ENCODE peak calls at places on chromosomes 7 and 10, in five cellular contexts. S is naive thymus-derived CD4-positive, alpha-beta T cell; M is upper lobe of right lung; D is ovary; F is lung. W is an unnamed sample.

GRCh38 chr7:106167439-106168136 is 55.5 kb upstream of the SYPL1 start:
- DNase-seq in S (no peak), M (no peak), D (no peak), F (no peak), W (no peak)

GRCh38 chr7:111763221-111763791 is 201.0 kb upstream of the IMMP2L start:
- DNase-seq in S (no peak), M (no peak), D (no peak), F (no peak), W (no peak)

GRCh38 chr10:11176746-11177145 is 159.1 kb downstream of the CELF2 start:
- DNase-seq in S (peak; percentile 57), M (no peak), D (no peak), F (no peak), W (no peak)

GRCh38 chr7:133688483-133689239 is 435.8 kb downstream of the EXOC4 start:
- DNase-seq in S (no peak), M (no peak), D (no peak), F (no peak), W (no peak)

GRCh38 chr7:120949393-120949799 is 1.2 kb upstream of the ING3 start:
- DNase-seq in S (no peak), M (no peak), D (no peak), F (no peak), W (no peak)

GRCh38 chr10:33227489-33227888 is 107.0 kb downstream of the NRP1 start:
- DNase-seq in S (no peak), M (no peak), D (no peak), F (no peak), W (no peak)

GRCh38 chr7:123460616-123461015 is 73.8 kb downstream of the IQUB start:
- DNase-seq in S (no peak), M (no peak), D (no peak), F (no peak), W (no peak)

GRCh38 chr10:123462760-123463159 is 203.4 kb upstream of the GPR26 start:
- DNase-seq in S (no peak), M (no peak), D (no peak), F (no peak), W (no peak)

GRCh38 chr7:13872751-13873150 is 116.7 kb downstream of the ETV1 start:
- DNase-seq in S (no peak), M (no peak), D (no peak), F (no peak), W (no peak)

GRCh38 chr7:108135446-108136190 is 5.5 kb upstream of the LAMB4 start:
- DNase-seq in S (peak; percentile 31), M (no peak), D (no peak), F (no peak), W (no peak)

GRCh38 chr7:82183633-82184032 is 259.9 kb downstream of the CACNA2D1 start:
- DNase-seq in S (no peak), M (no peak), D (no peak), F (no peak), W (no peak)

GRCh38 chr10:117165557-117166419 is 27.7 kb upstream of the VAX1 start:
- DNase-seq in S (no peak), M (peak; percentile 75), D (peak; percentile 51), F (peak; percentile 41), W (peak; percentile 47)

GRCh38 chr7:12865593-12865992 is 178.2 kb downstream of the ARL4A start:
- DNase-seq in S (no peak), M (no peak), D (no peak), F (no peak), W (no peak)

GRCh38 chr7:15891151-15891842 is 204.8 kb upstream of the MEOX2 start:
- DNase-seq in S (no peak), M (no peak), D (no peak), F (no peak), W (no peak)

DNA sequence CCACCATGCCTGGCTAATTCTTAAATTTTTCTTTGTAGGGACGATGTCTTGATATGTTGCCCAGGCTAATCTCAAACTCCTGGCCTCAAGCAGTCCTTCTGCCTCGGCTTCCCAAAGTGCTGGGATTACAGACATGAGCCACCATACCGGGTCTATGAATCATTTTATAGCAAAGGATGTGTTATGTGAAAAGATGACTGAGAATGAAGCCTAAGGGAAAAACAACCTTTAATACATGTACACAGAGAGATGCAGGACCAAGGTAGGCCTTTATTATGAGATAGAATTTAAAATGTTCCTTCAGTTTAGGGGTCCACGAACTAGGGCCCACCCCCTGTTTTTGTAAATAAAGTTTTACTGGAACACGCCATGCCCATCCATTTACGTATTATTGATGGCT is 41.0 kb downstream of the UBE2H start:
- DNase-seq in S (no peak), M (no peak), D (no peak), F (no peak), W (no peak)
- H3K4me1 ChIP-seq in S (peaks cover 34% of the 10 kb centered on the region), M (peaks cover 24% of the 10 kb centered on the region), D (peaks cover 12% of the 10 kb centered on the region), F (peaks cover 8% of the 10 kb centered on the region), W (peaks cover 21% of the 10 kb centered on the region)

GRCh38 chr7:138750473-138750872 is 47.3 kb upstream of the TMEM213 start:
- DNase-seq in S (no peak), M (no peak), D (no peak), F (no peak), W (no peak)

GRCh38 chr7:138753611-138754010 is 44.2 kb upstream of the TMEM213 start:
- DNase-seq in S (no peak), M (no peak), D (no peak), F (no peak), W (no peak)

GRCh38 chr7:138750926-138751464 is 46.8 kb upstream of the TMEM213 start:
- DNase-seq in S (no peak), M (no peak), D (no peak), F (no peak), W (no peak)

GRCh38 chr7:138755331-138755747 is 42.5 kb upstream of the TMEM213 start:
- DNase-seq in S (no peak), M (no peak), D (no peak), F (no peak), W (no peak)

GRCh38 chr7:138752568-138753518 is 45.0 kb upstream of the TMEM213 start:
- DNase-seq in S (peak; percentile 98), M (no peak), D (no peak), F (no peak), W (no peak)
- H3K4me3 ChIP-seq in S (no peak overlapping the region), M (no peak overlapping the region), D (no peak overlapping the region), F (no peak overlapping the region), W (no peak overlapping the region)

GRCh38 chr7:43660141-43660540 is 69.2 kb downstream of the COA1 start:
- DNase-seq in S (no peak), M (no peak), D (no peak), F (no peak), W (no peak)
- H3K4me1 ChIP-seq in S (peaks cover 23% of the 10 kb centered on the region), M (peaks cover 6% of the 10 kb centered on the region), D (peaks cover 11% of the 10 kb centered on the region), F (peaks cover 2% of the 10 kb centered on the region), W (peaks cover 26% of the 10 kb centered on the region)

GRCh38 chr10:87507879-87508278 is 3.2 kb downstream of the MINPP1 start:
- DNase-seq in S (no peak), M (no peak), D (no peak), F (no peak), W (no peak)
- H3K4me3 ChIP-seq in S (no peak overlapping the region), M (no peak overlapping the region), D (no peak overlapping the region), F (no peak overlapping the region), W (no peak overlapping the region)

DNA sequence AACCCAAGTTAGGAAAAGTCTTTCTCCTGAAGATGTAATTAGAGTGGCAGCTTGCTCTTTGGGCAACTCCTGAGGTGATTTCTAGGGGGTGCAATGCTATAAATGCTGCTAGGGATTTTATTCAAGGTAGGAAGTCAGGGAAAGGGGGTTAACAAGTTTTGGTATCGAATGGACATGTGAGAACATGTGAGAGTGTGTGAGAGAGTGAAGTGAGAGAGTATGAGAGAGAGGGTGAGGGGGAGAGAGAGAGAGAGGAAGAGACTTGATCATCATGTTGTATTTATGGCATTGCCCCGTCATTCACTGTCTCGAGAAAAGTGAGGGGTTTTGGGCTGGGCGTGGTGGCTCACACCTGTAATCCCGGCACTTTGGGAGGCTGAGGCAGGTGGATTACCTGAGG is 50.9 kb downstream of the MCU start:
- DNase-seq in S (no peak), M (no peak), D (no peak), F (no peak), W (no peak)
- H3K4me1 ChIP-seq in S (no peaks in the 10 kb centered on the region), M (peaks cover 31% of the 10 kb centered on the region), D (peaks cover 9% of the 10 kb centered on the region), F (peaks cover 2% of the 10 kb centered on the region), W (no peaks in the 10 kb centered on the region)

DNA sequence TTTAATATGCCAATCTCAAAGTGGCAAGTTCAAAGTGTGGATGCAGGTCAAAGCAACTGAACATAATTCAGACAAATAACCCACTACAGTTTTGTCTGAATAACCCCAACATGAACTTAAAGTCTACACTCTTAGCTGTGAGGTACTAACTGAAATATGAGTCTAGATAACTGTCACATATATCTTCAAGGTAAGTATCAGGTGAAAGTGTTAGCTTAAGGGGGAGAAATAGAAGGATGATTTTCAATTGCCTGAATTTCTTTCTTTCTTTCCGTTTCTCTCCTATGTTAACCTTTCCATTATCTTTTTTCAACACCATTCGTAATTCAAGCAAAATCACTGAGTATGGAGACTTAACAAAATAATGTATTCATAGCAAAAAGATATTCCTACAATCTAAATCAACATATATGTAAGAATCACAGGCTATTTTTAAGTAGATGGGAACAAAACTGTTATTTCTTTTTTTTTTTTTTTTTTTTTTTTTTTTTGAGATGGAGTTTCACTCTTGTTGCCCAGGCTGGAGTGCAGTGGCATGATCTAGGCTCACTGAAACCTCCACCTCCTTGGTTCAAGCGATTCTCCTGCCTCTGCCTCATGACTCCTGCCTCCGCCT is 27.1 kb upstream of the JMJD1C start:
- DNase-seq in S (no peak), M (no peak), D (no peak), F (no peak), W (no peak)
- H3K4me3 ChIP-seq in S (no peak overlapping the region), M (no peak overlapping the region), D (no peak overlapping the region), F (no peak overlapping the region), W (no peak overlapping the region)

GRCh38 chr7:23013715-23014649 is at the start of gene HYCC1:
- DNase-seq in S (peak; percentile 100), M (peak; percentile 99), D (peak; percentile 98), F (peak; percentile 99), W (peak; percentile 99)
- H3K4me1 ChIP-seq in S (peaks cover 5% of the 10 kb centered on the region), M (peaks cover 28% of the 10 kb centered on the region), D (peaks cover 1% of the 10 kb centered on the region), F (peaks cover 2% of the 10 kb centered on the region), W (peaks cover 35% of the 10 kb centered on the region)

GRCh38 chr7:159215053-159215452 is 70.4 kb upstream of the VIPR2 start:
- DNase-seq in S (no peak), M (no peak), D (no peak), F (no peak), W (no peak)

GRCh38 chr7:159212226-159212625 is 67.6 kb upstream of the VIPR2 start:
- DNase-seq in S (no peak), M (no peak), D (no peak), F (no peak), W (no peak)

GRCh38 chr7:159209429-159209828 is 64.8 kb upstream of the VIPR2 start:
- DNase-seq in S (peak; percentile 35), M (no peak), D (no peak), F (no peak), W (no peak)

GRCh38 chr7:159213253-159213652 is 68.6 kb upstream of the VIPR2 start:
- DNase-seq in S (no peak), M (no peak), D (no peak), F (no peak), W (no peak)

GRCh38 chr7:159211540-159212182 is 67.0 kb upstream of the VIPR2 start:
- DNase-seq in S (no peak), M (no peak), D (no peak), F (no peak), W (no peak)
- H3K4me3 ChIP-seq in S (no peak overlapping the region), M (no peak overlapping the region), D (no peak overlapping the region), F (no peak overlapping the region), W (no peak overlapping the region)